ENCODE peak calls at places on chromosomes 2 and 18, in four cellular contexts. N, D, E and T are unnamed samples.

GRCh38 chr18:59139291-59139614 is 431 bp upstream of the SEC11C start:
- DNase-seq in E (peak), D (peak), N (peak), T (peak)

GRCh38 chr2:191155608-191156071 is 4.8 kb upstream of the STAT4 start:
- DNase-seq in N (no peak), E (no peak), D (no peak), T (no peak)

GRCh38 chr2:240449764-240450531 is 14.5 kb downstream of the GPC1 start:
- DNase-seq in E (no peak), N (peak), D (no peak), T (peak)

GRCh38 chr18:22164337-22165048 is 4.9 kb upstream of the GATA6 start:
- DNase-seq in E (peak), N (peak), D (no peak), T (no peak)

GRCh38 chr2:12507295-12507694 is 209.4 kb upstream of the TRIB2 start:
- DNase-seq in N (no peak), D (no peak), E (no peak), T (no peak)

GRCh38 chr2:141582213-141582612 is 548.6 kb downstream of the LRP1B start:
- DNase-seq in E (no peak), N (no peak), D (no peak), T (no peak)

GRCh38 chr2:177445223-177445622 is 52.6 kb downstream of the AGPS start:
- DNase-seq in E (no peak), D (no peak), N (no peak), T (no peak)

GRCh38 chr18:21277578-21277977 is 35.5 kb downstream of the GREB1L start:
- DNase-seq in D (no peak), N (no peak), E (no peak), T (no peak)

GRCh38 chr2:113105047-113105446 is 22.4 kb upstream of the IL1RN start:
- DNase-seq in D (no peak), N (no peak), E (no peak), T (no peak)

GRCh38 chr2:128109243-128109642 is 18.2 kb downstream of the UGGT1 start:
- DNase-seq in D (no peak), E (no peak), N (no peak), T (no peak)

GRCh38 chr18:43278401-43278800 is 1.1 kb upstream of the SYT4 start:
- DNase-seq in N (no peak), E (no peak), D (no peak), T (no peak)

GRCh38 chr2:232976666-232977437 is 36.2 kb downstream of the NGEF start:
- DNase-seq in E (no peak), N (no peak), D (peak), T (no peak)

GRCh38 chr18:29823671-29824070 is 1218.9 kb downstream of the DSC3 start:
- DNase-seq in D (no peak), N (no peak), E (no peak), T (no peak)

GRCh38 chr2:140539506-140539905 is 1591.3 kb downstream of the LRP1B start:
- DNase-seq in N (no peak), D (no peak), E (no peak), T (no peak)

GRCh38 chr18:59041296-59041695 is 98.4 kb upstream of the SEC11C start:
- DNase-seq in N (no peak), D (no peak), E (no peak), T (no peak)

GRCh38 chr2:173187911-173188788 is 112.5 kb downstream of the MAP3K20 start:
- DNase-seq in E (no peak), D (no peak), N (no peak), T (no peak)

GRCh38 chr18:10114727-10115463 is 201.1 kb downstream of the VAPA start:
- DNase-seq in N (no peak), D (no peak), E (no peak), T (no peak)

GRCh38 chr2:196435189-196435588 is 204.3 kb upstream of the CCDC150 start:
- DNase-seq in E (no peak), D (no peak), N (no peak), T (no peak)

GRCh38 chr18:58896268-58896667 is 31.6 kb downstream of the ZNF532 start:
- DNase-seq in N (no peak), E (no peak), D (no peak), T (peak)

GRCh38 chr2:64730551-64731305 is 77.0 kb upstream of the SERTAD2 start:
- DNase-seq in E (peak), N (peak), D (peak), T (no peak)

GRCh38 chr18:3451166-3451988 is 1.4 kb downstream of the TGIF1 start:
- DNase-seq in E (peak), D (peak), N (peak), T (peak)

GRCh38 chr2:61196671-61197070 is 34.7 kb downstream of the C2orf74 start:
- DNase-seq in N (no peak), D (no peak), E (no peak), T (no peak)

GRCh38 chr2:116747103-116747502 is 1067.4 kb upstream of the DDX18 start:
- DNase-seq in D (no peak), E (no peak), N (no peak), T (no peak)
- TF ChIP-seq CTCF in D (no peak), E (no peak), N (peak), T (no peak)

DNA sequence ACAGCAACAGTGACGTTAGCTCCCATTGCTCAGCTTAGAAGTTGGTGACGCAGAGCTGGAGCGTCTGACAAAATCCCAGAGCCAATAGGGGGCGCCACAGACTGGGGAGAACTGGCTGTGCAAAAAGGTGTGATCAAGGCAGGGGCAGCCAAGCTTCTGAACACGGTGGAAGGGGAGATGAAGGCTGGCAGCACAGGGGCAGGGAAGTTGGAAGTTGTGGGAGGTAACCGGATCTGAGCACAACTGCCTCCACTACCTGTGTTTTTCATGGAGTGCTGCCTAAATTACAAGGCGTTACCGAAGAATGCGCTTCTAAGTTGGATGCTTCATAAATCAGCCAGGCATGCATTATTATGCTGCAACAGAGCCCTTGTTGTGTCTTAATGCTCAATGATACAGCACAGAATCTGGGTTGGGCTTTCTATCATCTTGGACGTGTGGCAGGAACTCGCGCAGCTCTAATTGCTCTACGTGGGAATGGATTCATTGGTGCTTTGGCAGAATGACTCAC is 370.0 kb downstream of the SLC4A3 start:
- DNase-seq in E (no peak), N (peak), D (no peak), T (peak)
- TF ChIP-seq CTCF in E (no peak), N (no peak), D (peak), T (peak)

GRCh38 chr2:223856021-223856420 is 18.6 kb upstream of the AP1S3 start:
- DNase-seq in N (no peak), D (no peak), E (no peak), T (no peak)

GRCh38 chr2:223854741-223855140 is 17.4 kb upstream of the AP1S3 start:
- DNase-seq in D (no peak), N (no peak), E (no peak), T (no peak)

GRCh38 chr2:223859070-223859469 is 21.7 kb upstream of the AP1S3 start:
- DNase-seq in N (no peak), D (no peak), E (no peak), T (no peak)

GRCh38 chr2:223855426-223855825 is 18.0 kb upstream of the AP1S3 start:
- DNase-seq in E (no peak), D (no peak), N (no peak), T (no peak)

GRCh38 chr2:223856584-223856983 is 19.2 kb upstream of the AP1S3 start:
- DNase-seq in D (no peak), N (no peak), E (no peak), T (no peak)
- TF ChIP-seq CTCF in D (no peak), N (no peak), E (no peak), T (no peak)

GRCh38 chr18:27249933-27250332 is 64.8 kb upstream of the CHST9 start:
- DNase-seq in D (no peak), E (no peak), N (no peak), T (no peak)

DNA sequence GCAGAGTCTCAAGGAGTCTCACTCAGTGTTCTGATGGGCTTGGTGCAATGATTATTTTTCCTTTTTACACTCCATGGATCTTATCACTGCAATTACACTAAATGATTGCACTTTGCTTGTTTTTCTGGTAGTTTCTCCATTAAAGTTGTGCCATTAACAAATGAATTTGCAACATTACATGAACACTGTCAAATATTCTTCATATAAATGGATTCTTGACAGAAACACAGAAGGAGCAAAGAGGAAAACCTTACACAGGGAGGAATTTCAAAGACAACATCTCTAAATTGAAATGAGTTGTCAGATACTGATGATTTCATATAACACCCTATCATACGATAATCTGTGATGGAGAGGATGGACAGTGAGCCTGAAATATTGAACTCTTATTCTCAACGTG is 65.4 kb upstream of the CHST9 start:
- DNase-seq in N (no peak), D (no peak), E (no peak), T (no peak)
- TF ChIP-seq CTCF in N (no peak), D (no peak), E (no peak), T (no peak)

DNA sequence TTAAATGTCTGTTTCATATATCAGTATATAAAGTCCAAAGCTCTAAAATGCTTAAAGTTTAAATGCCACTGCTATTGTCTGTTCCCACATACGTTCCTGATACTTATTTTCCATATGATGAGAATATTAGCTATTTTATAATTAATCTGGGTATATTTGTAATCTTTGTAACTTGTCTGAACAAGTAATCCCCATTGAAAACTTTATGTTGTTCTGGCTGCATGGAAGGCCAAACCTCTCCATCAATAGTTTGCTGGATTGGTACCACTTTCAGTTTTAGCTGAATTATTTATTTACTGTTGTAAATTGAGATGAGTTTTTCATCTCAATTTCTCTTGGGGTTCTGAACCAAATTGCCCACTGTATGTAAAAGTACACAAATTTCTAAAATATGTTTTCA is 1.5 kb downstream of the MBD5 start:
- DNase-seq in E (no peak), D (no peak), N (no peak), T (no peak)
- TF ChIP-seq CTCF in E (no peak), D (no peak), N (no peak), T (no peak)

GRCh38 chr2:179071810-179072355 is 21.9 kb upstream of the CCDC141 start:
- DNase-seq in N (no peak), D (no peak), E (no peak), T (no peak)
- TF ChIP-seq CTCF in N (no peak), D (no peak), E (no peak), T (no peak)

GRCh38 chr2:238838786-238839327 is 9.0 kb upstream of the TWIST2 start:
- DNase-seq in N (no peak), D (no peak), E (no peak), T (no peak)

GRCh38 chr2:238834982-238835381 is 12.9 kb upstream of the TWIST2 start:
- DNase-seq in E (no peak), N (no peak), D (no peak), T (no peak)

GRCh38 chr2:238831177-238831576 is 16.7 kb upstream of the TWIST2 start:
- DNase-seq in D (no peak), N (no peak), E (no peak), T (no peak)

GRCh38 chr2:238839428-238839827 is 8.5 kb upstream of the TWIST2 start:
- DNase-seq in N (no peak), E (no peak), D (no peak), T (no peak)

GRCh38 chr2:238835726-238836301 is 12.1 kb upstream of the TWIST2 start:
- DNase-seq in D (no peak), E (no peak), N (no peak), T (no peak)
- TF ChIP-seq CTCF in D (no peak), E (no peak), N (no peak), T (no peak)